ENCODE peak calls at places on chromosomes 3 and 15, in seven cellular contexts. W, H, C, D, R, E and N are unnamed samples.

GRCh38 chr3:159852821-159853505 is 135.7 kb upstream of the IL12A start:
- DNase-seq in H (peak), C (no peak), W (no peak), R (no peak), D (peak), E (no peak), N (no peak)

GRCh38 chr3:71721721-71722157 is 3.5 kb downstream of the EIF4E3 start:
- DNase-seq in D (no peak), H (no peak), E (no peak), W (peak), C (no peak), R (no peak), N (no peak)

GRCh38 chr15:52733078-52733477 is 53.9 kb upstream of the ATOSA start:
- DNase-seq in H (peak), C (no peak), R (no peak), E (no peak), W (no peak), D (no peak), N (peak)

GRCh38 chr3:104102386-104102785 is 1264.3 kb upstream of the ALCAM start:
- DNase-seq in H (peak), R (peak), W (no peak), C (no peak), E (peak), D (peak), N (peak)

GRCh38 chr3:185152433-185153169 is at the start of gene C3orf70:
- DNase-seq in W (no peak), C (no peak), D (peak), H (peak), E (peak), R (peak), N (peak)

GRCh38 chr3:116929534-116930222 is 220.1 kb downstream of the TUSC7 start:
- DNase-seq in D (peak), H (peak), R (no peak), C (no peak), W (no peak), E (no peak), N (no peak)

GRCh38 chr15:58182460-58183163 is 44.4 kb downstream of the AQP9 start:
- DNase-seq in C (peak), H (peak), W (no peak), R (peak), D (peak), E (peak), N (peak)

GRCh38 chr3:23740517-23741402 is 65.0 kb upstream of the UBE2E1 start:
- DNase-seq in R (peak), H (peak), C (peak), W (no peak), D (peak), E (no peak), N (no peak)

GRCh38 chr3:151933224-151933858 is 59.9 kb downstream of the SUCNR1 start:
- DNase-seq in H (no peak), E (no peak), D (no peak), C (no peak), R (no peak), W (no peak), N (no peak)

GRCh38 chr15:33655488-33655887 is 312.8 kb upstream of the CHRM5 start:
- DNase-seq in W (no peak), C (no peak), E (no peak), D (no peak), H (no peak), R (no peak), N (no peak)

GRCh38 chr3:167783781-167784180 is 48.3 kb downstream of the SERPINI1 start:
- DNase-seq in R (no peak), C (no peak), E (no peak), D (no peak), H (no peak), W (no peak), N (no peak)

GRCh38 chr15:47652853-47653243 is 64.5 kb upstream of the SEMA6D start:
- DNase-seq in H (no peak), D (no peak), C (no peak), W (no peak), E (no peak), R (no peak), N (no peak)

GRCh38 chr15:62904041-62904440 is 138.5 kb upstream of the TPM1 start:
- DNase-seq in E (no peak), H (no peak), R (no peak), C (no peak), W (no peak), D (no peak), N (no peak)

GRCh38 chr3:136194409-136195257 is 1.5 kb downstream of the MSL2 start:
- DNase-seq in E (no peak), C (peak), R (peak), D (peak), H (peak), W (peak), N (no peak)

GRCh38 chr3:64300790-64301423 is 75.6 kb upstream of the PRICKLE2 start:
- DNase-seq in R (no peak), C (no peak), H (peak), W (no peak), E (no peak), D (peak), N (no peak)

GRCh38 chr15:39886418-39886817 is 33.6 kb downstream of the GPR176 start:
- DNase-seq in H (no peak), W (no peak), C (no peak), D (no peak), E (no peak), R (no peak), N (no peak)

GRCh38 chr3:184608209-184608608 is 46.6 kb downstream of the EPHB3 start:
- DNase-seq in H (no peak), D (peak), E (no peak), R (no peak), C (no peak), W (no peak), N (no peak)

GRCh38 chr15:70880781-70881180 is 11.5 kb downstream of the THAP10 start:
- DNase-seq in E (no peak), H (peak), W (no peak), C (no peak), D (peak), R (no peak), N (no peak)

GRCh38 chr3:188239035-188239434 is 85.1 kb downstream of the LPP start:
- DNase-seq in E (no peak), W (no peak), R (no peak), C (no peak), H (no peak), D (no peak), N (no peak)

GRCh38 chr3:177875786-177876476 is 660.3 kb upstream of the KCNMB2 start:
- DNase-seq in D (no peak), R (no peak), W (no peak), E (no peak), C (no peak), H (no peak), N (no peak)

GRCh38 chr15:88993662-88994061 is 80.5 kb upstream of the MFGE8 start:
- DNase-seq in H (no peak), R (no peak), C (no peak), D (no peak), E (no peak), W (no peak), N (no peak)

GRCh38 chr15:95988574-95988887 is 342.0 kb upstream of the NR2F2 start:
- DNase-seq in W (no peak), H (peak), R (no peak), E (no peak), D (no peak), C (no peak), N (peak)

GRCh38 chr3:25785826-25786225 is 2.6 kb upstream of the NGLY1 start:
- DNase-seq in H (no peak), R (no peak), C (no peak), D (peak), E (no peak), W (no peak), N (no peak)

GRCh38 chr3:124762612-124763011 is 32.4 kb downstream of the UMPS start:
- DNase-seq in H (no peak), W (no peak), C (no peak), D (no peak), R (no peak), E (no peak), N (no peak)

GRCh38 chr3:65666426-65667091 is 372.2 kb downstream of the MAGI1 start:
- DNase-seq in D (peak), E (no peak), W (no peak), H (peak), C (no peak), R (no peak), N (no peak)